ENCODE peak calls at places on chromosomes 13 and 19, in ten cellular contexts. Z, M, Q, L, B, C, R, Y, N and X are unnamed samples.

GRCh38 chr13:91544723-91545122 is 146.3 kb downstream of the GPC5 start:
- DNase-seq in R (no peak), C (no peak), L (no peak), Q (no peak), Z (no peak), M (no peak), N (no peak), Y (no peak), B (no peak), X (no peak)

GRCh38 chr13:40026174-40026585 is 370.7 kb downstream of the COG6 start:
- DNase-seq in N (no peak), Z (no peak), M (no peak), C (no peak), Y (no peak), R (no peak), B (no peak), Q (no peak), L (no peak), X (no peak)

GRCh38 chr13:111967572-111968201 is 99.3 kb upstream of the SOX1 start:
- DNase-seq in L (no peak), Z (no peak), N (no peak), C (no peak), R (peak), Y (no peak), Q (no peak), M (no peak), B (no peak), X (no peak)

GRCh38 chr13:73224708-73225107 is 165.9 kb downstream of the KLF5 start:
- DNase-seq in L (no peak), R (no peak), Z (no peak), Q (no peak), N (no peak), B (no peak), M (no peak), C (no peak), Y (no peak), X (no peak)

GRCh38 chr19:1938071-1938470 is 2.9 kb upstream of the CSNK1G2 start:
- DNase-seq in R (no peak), N (no peak), Q (no peak), M (no peak), Y (no peak), C (no peak), L (no peak), B (no peak), Z (no peak), X (no peak)

GRCh38 chr13:113971471-113972231 is 2.2 kb downstream of the C13orf46 start:
- DNase-seq in B (no peak), M (no peak), C (peak), Z (no peak), N (no peak), Q (no peak), L (no peak), Y (no peak), R (no peak), X (peak)

GRCh38 chr19:42255766-42256750 is 1.1 kb upstream of the ERF start:
- DNase-seq in N (no peak), C (peak), B (peak), L (no peak), Z (peak), M (no peak), Q (no peak), Y (no peak), R (peak), X (peak)

GRCh38 chr19:47901370-47901769 is 15.3 kb upstream of the SULT2A1 start:
- DNase-seq in L (no peak), B (no peak), N (no peak), Z (no peak), R (peak), M (no peak), Q (no peak), C (no peak), Y (no peak), X (no peak)

GRCh38 chr13:23751195-23751594 is 138.0 kb downstream of the MIPEP start:
- DNase-seq in M (no peak), R (no peak), C (no peak), N (no peak), L (no peak), Z (peak), Q (no peak), Y (no peak), B (no peak), X (no peak)

GRCh38 chr13:110308377-110309158 is 1.5 kb downstream of the COL4A2 start:
- DNase-seq in Z (peak), Q (no peak), L (peak), M (no peak), C (no peak), R (peak), B (peak), N (no peak), Y (no peak), X (peak)

GRCh38 chr19:57406516-57407123 is 4.3 kb upstream of the ZNF17 start:
- DNase-seq in B (no peak), R (peak), C (peak), L (peak), Z (peak), M (no peak), Y (peak), Q (peak), N (peak), X (peak)

GRCh38 chr19:7415163-7415856 is 66.6 kb downstream of the ARHGEF18 start:
- DNase-seq in M (no peak), Z (peak), R (peak), Y (peak), N (no peak), L (no peak), Q (peak), B (no peak), C (no peak), X (no peak)

GRCh38 chr13:51834581-51835158 is 10.3 kb downstream of the TMEM272 start:
- DNase-seq in Z (no peak), Q (no peak), B (no peak), C (no peak), Y (no peak), M (no peak), L (peak), R (no peak), N (no peak), X (no peak)

GRCh38 chr19:43691755-43692154 is 21.8 kb upstream of the PLAUR start:
- DNase-seq in C (no peak), R (no peak), B (no peak), Q (no peak), Z (peak), M (no peak), L (no peak), N (no peak), Y (no peak), X (no peak)

GRCh38 chr19:54473071-54473941 is at the start of gene CDC42EP5:
- DNase-seq in R (peak), Y (no peak), Q (peak), M (peak), N (no peak), B (peak), C (peak), Z (no peak), L (no peak), X (peak)

GRCh38 chr19:8158411-8159074 is 9.2 kb upstream of the FBN3 start:
- DNase-seq in L (no peak), R (peak), B (peak), Z (peak), Q (peak), N (peak), C (no peak), Y (no peak), M (no peak), X (peak)

GRCh38 chr13:35917252-35917941 is 213.8 kb downstream of the DCLK1 start:
- DNase-seq in Y (no peak), Q (no peak), R (no peak), M (no peak), Z (no peak), N (no peak), C (no peak), L (peak), B (no peak), X (peak)

GRCh38 chr13:99977912-99978780 is 3.4 kb upstream of the ZIC2 start:
- DNase-seq in B (no peak), L (peak), C (no peak), Q (no peak), Z (no peak), N (no peak), Y (no peak), M (no peak), R (no peak), X (no peak)

GRCh38 chr13:77460195-77460594 is 75.3 kb upstream of the SCEL start:
- DNase-seq in R (peak), M (peak), L (no peak), N (no peak), Z (no peak), C (no peak), Q (peak), B (no peak), Y (no peak), X (peak)
- H3K4me3 ChIP-seq in R (no peak), M (no peak), L (no peak), N (no peak), Z (no peak), C (no peak), Q (no peak), B (no peak), Y (no peak), X (no peak)

DNA sequence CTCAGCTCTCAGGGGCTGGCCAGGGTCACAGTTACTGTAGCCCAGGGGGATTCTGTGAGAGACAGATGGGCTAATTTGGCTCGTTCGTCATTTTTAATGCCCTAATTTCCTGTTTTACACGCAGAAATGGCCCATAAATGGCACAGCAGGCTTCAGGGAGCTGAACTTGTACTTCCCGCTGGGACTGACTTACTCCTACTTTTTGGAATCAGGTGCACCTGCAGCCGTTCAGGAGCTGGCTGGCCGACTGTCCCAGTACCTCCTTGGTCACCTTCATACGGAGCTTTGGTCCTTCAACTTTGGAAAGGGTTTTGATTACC is 62.4 kb upstream of the URI1 start:
- DNase-seq in L (no peak), Q (no peak), B (no peak), N (no peak), Y (no peak), Z (no peak), M (no peak), C (peak), R (no peak), X (no peak)
- TF ChIP-seq POLR2A in L (no peak), Q (no peak), B (no peak), N (no peak), Y (no peak), Z (no peak), M (no peak), C (no peak), R (no peak), X (no peak)

DNA sequence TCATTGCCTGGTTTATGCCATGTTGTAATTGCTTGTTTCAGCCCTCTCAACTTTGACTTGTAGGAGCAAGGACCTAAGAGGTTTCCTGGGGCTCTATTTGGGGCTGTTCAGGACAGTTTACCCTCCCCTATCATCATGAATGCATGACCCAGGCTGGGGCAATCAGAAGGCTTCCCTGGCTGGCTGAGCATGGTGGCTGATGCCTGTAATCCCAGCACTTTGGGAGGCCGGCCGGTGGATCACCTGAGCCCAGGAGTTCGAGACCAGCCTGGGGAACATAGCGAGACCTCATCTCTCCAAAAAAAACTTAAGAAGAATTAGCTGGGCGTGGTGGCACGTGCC is 6.1 kb upstream of the LSM4 start:
- DNase-seq in R (no peak), Y (no peak), B (no peak), Q (no peak), Z (no peak), C (no peak), N (no peak), L (no peak), M (no peak), X (no peak)
- H3K4me3 ChIP-seq in R (peak), Y (peak), B (no peak), Q (peak), Z (peak), C (peak), N (peak), L (peak), M (no peak), X (no peak)

GRCh38 chr13:108036411-108036810 is 178.9 kb downstream of the LIG4 start:
- DNase-seq in Y (no peak), L (no peak), C (no peak), Z (no peak), N (no peak), M (no peak), B (no peak), R (no peak), Q (no peak), X (no peak)

GRCh38 chr13:108033800-108034707 is 181.3 kb downstream of the LIG4 start:
- DNase-seq in Y (no peak), M (no peak), Q (no peak), Z (peak), B (no peak), R (no peak), N (no peak), L (no peak), C (no peak), X (no peak)

GRCh38 chr13:108034909-108035308 is 180.4 kb downstream of the LIG4 start:
- DNase-seq in M (no peak), Q (no peak), R (no peak), Z (no peak), L (no peak), N (no peak), Y (no peak), C (no peak), B (no peak), X (no peak)

GRCh38 chr13:108026671-108027410 is 188.5 kb downstream of the LIG4 start:
- DNase-seq in R (no peak), M (no peak), N (no peak), Z (no peak), B (no peak), L (no peak), Q (no peak), C (no peak), Y (no peak), X (no peak)

GRCh38 chr13:108031859-108032258 is 183.5 kb downstream of the LIG4 start:
- DNase-seq in B (no peak), L (no peak), M (no peak), Z (no peak), C (no peak), Q (no peak), N (no peak), R (no peak), Y (no peak), X (no peak)
- TF ChIP-seq POLR2A in B (no peak), L (no peak), M (no peak), Z (no peak), C (no peak), Q (no peak), N (no peak), R (no peak), Y (no peak), X (no peak)

GRCh38 chr19:34963531-34964406 is at the start of gene ZNF792:
- DNase-seq in Z (peak), Q (peak), C (peak), M (peak), L (peak), N (peak), Y (peak), B (peak), R (peak), X (no peak)

GRCh38 chr19:34961775-34962174 is 2.3 kb downstream of the ZNF792 start:
- DNase-seq in M (no peak), L (no peak), C (no peak), N (no peak), Z (no peak), R (no peak), Y (no peak), Q (no peak), B (no peak), X (no peak)

GRCh38 chr19:34962945-34963530 is 991 bp downstream of the ZNF792 start:
- DNase-seq in C (peak), M (no peak), R (no peak), Q (no peak), N (no peak), Z (no peak), Y (no peak), L (no peak), B (no peak), X (peak)

GRCh38 chr19:34962281-34962944 is 1.6 kb downstream of the ZNF792 start:
- DNase-seq in R (no peak), C (no peak), N (no peak), M (no peak), B (peak), Q (no peak), Z (no peak), Y (no peak), L (no peak), X (peak)

GRCh38 chr19:34964598-34964997 is 569 bp upstream of the ZNF792 start:
- DNase-seq in M (no peak), Z (no peak), Y (no peak), R (no peak), B (no peak), L (no peak), N (no peak), Q (no peak), C (no peak), X (peak)
- H3K4me3 ChIP-seq in M (no peak), Z (peak), Y (peak), R (no peak), B (no peak), L (peak), N (peak), Q (peak), C (peak), X (no peak)

GRCh38 chr19:17419491-17420266 is at the start of gene MVB12A:
- DNase-seq in Z (peak), L (peak), B (peak), M (peak), C (peak), N (peak), Y (peak), R (peak), Q (peak), X (peak)
- TF ChIP-seq POLR2A in Z (peak), L (no peak), B (peak), M (peak), C (peak), N (peak), Y (no peak), R (peak), Q (no peak), X (no peak)

DNA sequence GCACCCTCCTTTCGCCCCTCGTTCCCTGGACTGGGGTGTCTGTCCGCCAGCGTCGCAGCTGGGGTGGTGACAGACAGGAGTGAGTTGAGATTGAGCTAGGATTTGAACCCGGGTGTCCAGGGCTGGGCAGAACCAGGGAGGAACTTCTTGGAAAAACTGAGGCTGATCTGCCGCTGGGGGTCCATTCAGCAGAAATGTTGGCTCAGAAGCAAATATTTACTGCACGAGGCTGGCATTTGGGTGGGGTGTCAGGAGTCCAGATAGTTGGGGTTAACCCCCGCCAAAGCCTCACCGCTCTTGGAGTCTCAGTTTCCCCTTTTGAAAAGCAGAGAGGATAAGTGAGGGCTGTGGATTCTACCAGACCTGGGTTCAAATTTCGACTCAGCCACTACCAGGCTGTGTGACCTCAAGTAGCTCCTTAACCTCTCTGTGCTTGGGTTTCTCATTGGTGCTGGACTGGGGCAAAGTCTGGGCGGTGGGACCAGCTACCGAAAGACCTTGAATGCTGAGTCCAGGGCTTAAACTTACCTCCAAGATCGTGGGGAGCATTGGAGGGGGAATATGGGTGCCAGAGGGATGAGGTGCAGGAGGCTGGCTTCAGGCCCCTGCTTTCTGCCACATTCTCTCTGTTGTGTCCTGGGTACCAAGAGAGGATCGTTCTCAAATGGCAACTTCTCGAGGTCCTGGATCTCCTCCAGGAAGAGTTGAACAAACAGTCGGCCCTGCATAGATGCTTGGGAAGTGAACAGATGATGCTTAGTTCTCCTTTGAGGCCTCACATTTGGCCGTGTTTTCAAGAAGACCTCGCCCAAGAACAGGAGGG is 21.1 kb downstream of the MAST3 start:
- DNase-seq in M (no peak), Y (no peak), B (no peak), Z (no peak), R (peak), N (no peak), Q (no peak), L (no peak), C (no peak), X (no peak)
- H3K4me3 ChIP-seq in M (peak), Y (peak), B (peak), Z (peak), R (peak), N (peak), Q (peak), L (peak), C (peak), X (peak)